ENCODE peak calls at places on chromosomes 12 and 14, in four cellular contexts. One of them, this sample, is unnamed.
A peak's percentile ranks its signal among the peaks of the same experiment; 100 is the strongest.

GRCh38 chr12:58901664-58902063 is 18.6 kb downstream of the LRIG3 start:
- DNase-seq in hepatocyte: no peak
- DNase-seq in cardiac fibroblast: no peak
- DNase-seq in stomach: no peak
- DNase-seq in this sample: no peak

GRCh38 chr14:95318399-95318834 is 1.3 kb downstream of the CLMN start:
- DNase-seq in cardiac fibroblast: no peak
- DNase-seq in stomach: no peak
- DNase-seq in hepatocyte: peak; percentile 26
- DNase-seq in this sample: no peak

GRCh38 chr12:44117368-44117767 is 281.5 kb downstream of the TMEM117 start:
- DNase-seq in hepatocyte: no peak
- DNase-seq in stomach: no peak
- DNase-seq in cardiac fibroblast: no peak
- DNase-seq in this sample: no peak

GRCh38 chr12:105451211-105451610 is 120.7 kb downstream of the C12orf75 start:
- DNase-seq in hepatocyte: no peak
- DNase-seq in cardiac fibroblast: no peak
- DNase-seq in stomach: no peak
- DNase-seq in this sample: no peak

GRCh38 chr14:76811561-76811960 is 1.1 kb downstream of the ANGEL1 start:
- DNase-seq in stomach: no peak
- DNase-seq in hepatocyte: no peak
- DNase-seq in cardiac fibroblast: no peak
- DNase-seq in this sample: no peak

GRCh38 chr12:11795192-11795909 is 145.9 kb downstream of the ETV6 start:
- DNase-seq in hepatocyte: no peak
- DNase-seq in cardiac fibroblast: no peak
- DNase-seq in stomach: no peak
- DNase-seq in this sample: no peak

GRCh38 chr12:121576851-121577391 is 3.9 kb downstream of the KDM2B start:
- DNase-seq in hepatocyte: no peak
- DNase-seq in cardiac fibroblast: peak; percentile 70
- DNase-seq in stomach: no peak
- DNase-seq in this sample: no peak

GRCh38 chr14:68417007-68417659 is 375.7 kb downstream of the ZFP36L1 start:
- DNase-seq in hepatocyte: no peak
- DNase-seq in stomach: peak; percentile 33
- DNase-seq in cardiac fibroblast: no peak
- DNase-seq in this sample: no peak

GRCh38 chr14:76701436-76701835 is 59.8 kb upstream of the VASH1 start:
- DNase-seq in stomach: no peak
- DNase-seq in cardiac fibroblast: no peak
- DNase-seq in hepatocyte: no peak
- DNase-seq in this sample: no peak

GRCh38 chr14:105249175-105250007 is 1.1 kb downstream of the BTBD6 start:
- DNase-seq in hepatocyte: no peak
- DNase-seq in cardiac fibroblast: peak; percentile 43
- DNase-seq in stomach: peak; percentile 35
- DNase-seq in this sample: no peak

GRCh38 chr12:106883421-106883820 is 72.3 kb upstream of the TMEM263 start:
- DNase-seq in hepatocyte: no peak
- DNase-seq in stomach: no peak
- DNase-seq in cardiac fibroblast: no peak
- DNase-seq in this sample: no peak

GRCh38 chr12:58502857-58503256 is 417.4 kb downstream of the LRIG3 start:
- DNase-seq in cardiac fibroblast: no peak
- DNase-seq in hepatocyte: peak; percentile 67
- DNase-seq in stomach: no peak
- DNase-seq in this sample: no peak

GRCh38 chr12:113292091-113292490 is 42.8 kb downstream of the SLC8B1 start:
- DNase-seq in stomach: no peak
- DNase-seq in hepatocyte: no peak
- DNase-seq in cardiac fibroblast: peak; percentile 74
- DNase-seq in this sample: no peak

GRCh38 chr12:6745751-6746525 is 7.0 kb downstream of the MLF2 start:
- DNase-seq in stomach: no peak
- DNase-seq in hepatocyte: no peak
- DNase-seq in cardiac fibroblast: no peak
- DNase-seq in this sample: no peak

GRCh38 chr12:6367969-6368892 is 7.1 kb downstream of the SCNN1A start:
- DNase-seq in hepatocyte: no peak
- DNase-seq in stomach: no peak
- DNase-seq in cardiac fibroblast: no peak
- DNase-seq in this sample: no peak

GRCh38 chr12:20194171-20194570 is 174.2 kb upstream of the PDE3A start:
- DNase-seq in cardiac fibroblast: peak; percentile 66
- DNase-seq in hepatocyte: peak; percentile 26
- DNase-seq in stomach: no peak
- DNase-seq in this sample: no peak

GRCh38 chr14:92412912-92413311 is 89.9 kb downstream of the SLC24A4 start:
- DNase-seq in cardiac fibroblast: no peak
- DNase-seq in hepatocyte: peak; percentile 42
- DNase-seq in stomach: no peak
- DNase-seq in this sample: peak; percentile 36

GRCh38 chr14:36580856-36581831 is 1.3 kb downstream of the NKX2-8 start:
- DNase-seq in stomach: no peak
- DNase-seq in cardiac fibroblast: peak; percentile 27
- DNase-seq in hepatocyte: peak; percentile 67
- DNase-seq in this sample: no peak

DNA sequence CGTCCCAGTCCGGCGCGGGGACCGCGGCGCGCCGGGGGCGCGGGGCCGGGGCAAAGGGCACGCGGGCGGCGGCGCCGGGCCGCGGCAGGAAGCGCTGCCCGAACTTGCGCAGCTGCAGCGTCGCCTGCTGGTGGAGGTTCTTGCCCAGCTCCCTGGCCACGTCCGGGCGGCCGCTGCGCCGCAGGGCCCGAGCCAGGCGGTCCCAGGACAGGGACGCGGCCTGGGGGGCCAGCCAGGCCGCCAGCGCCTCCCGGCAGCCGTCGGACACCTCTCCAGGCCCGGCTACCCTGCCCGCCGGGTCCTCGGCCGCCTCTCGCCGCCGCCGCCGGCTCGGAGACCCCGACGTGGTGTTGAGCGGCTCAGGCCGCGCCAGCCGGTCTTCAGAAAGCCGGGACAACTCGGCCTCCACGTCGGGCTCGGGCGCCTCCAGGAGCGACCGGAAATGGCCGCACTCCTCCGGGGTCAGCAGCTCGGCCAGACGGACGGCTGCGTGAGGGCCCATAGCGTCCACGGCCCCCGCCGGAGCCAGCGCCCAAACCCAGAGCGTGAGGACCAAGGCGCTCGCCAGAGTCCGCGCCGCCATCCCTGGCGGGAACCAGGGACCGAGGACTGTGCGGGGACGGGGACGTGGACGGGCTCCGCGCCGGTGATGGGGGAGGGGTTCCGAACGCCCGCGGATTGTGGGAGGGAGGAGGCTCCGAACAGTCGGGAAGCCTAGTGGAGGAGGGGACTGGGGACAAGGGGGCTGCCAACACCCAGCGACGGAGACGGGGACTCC is 34.0 kb downstream of the FIGNL2 start:
- DNase-seq in cardiac fibroblast: peak; percentile 79
- DNase-seq in stomach: peak; percentile 75
- DNase-seq in hepatocyte: peak; percentile 90
- DNase-seq in this sample: no peak
- TF ChIP-seq CTCF in cardiac fibroblast: peak; percentile 50
- TF ChIP-seq CTCF in stomach: peak; percentile 50
- TF ChIP-seq CTCF in hepatocyte: peak; percentile 56
- TF ChIP-seq CTCF in this sample: peak; percentile 86

DNA sequence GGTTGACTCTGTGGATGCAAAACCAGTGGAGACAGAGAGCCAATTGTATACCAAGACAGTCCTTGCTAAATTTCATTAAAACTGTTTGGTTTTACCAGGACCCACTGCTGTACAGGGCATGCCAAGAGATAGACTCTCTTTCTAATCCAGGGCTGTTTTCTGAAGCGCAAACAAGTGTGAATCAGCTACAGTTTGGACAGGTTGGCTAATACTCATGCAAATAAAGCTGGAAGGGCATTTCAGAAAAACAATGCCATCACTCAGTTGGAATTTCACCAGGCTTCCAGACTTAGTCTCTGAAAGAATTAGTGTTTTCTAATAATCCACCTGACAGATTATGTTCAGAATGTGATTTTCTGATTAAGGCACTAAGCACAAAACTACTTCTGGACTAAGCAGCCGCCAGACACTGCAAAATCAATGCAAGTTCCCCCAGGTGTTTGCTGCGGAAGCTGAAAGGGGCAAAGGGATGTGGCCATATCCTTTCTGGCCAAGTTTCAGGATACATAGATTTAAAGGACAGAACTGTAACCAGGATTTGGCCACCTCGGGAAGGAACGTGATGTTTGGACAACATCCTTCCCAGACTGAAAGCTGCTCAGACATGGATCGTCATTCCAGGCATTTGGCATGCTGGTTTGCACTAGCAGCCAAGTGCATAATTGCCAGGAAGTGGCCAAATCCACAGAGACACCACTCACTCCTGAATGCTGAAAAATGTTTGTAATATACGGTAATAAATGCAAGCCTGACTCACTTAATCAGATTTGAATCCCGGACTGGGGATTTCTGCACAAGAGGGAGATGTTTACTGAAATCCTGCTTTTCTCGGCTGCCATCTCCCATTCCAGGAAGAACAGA is 32.0 kb upstream of the CDKN3 start:
- DNase-seq in hepatocyte: no peak
- DNase-seq in stomach: no peak
- DNase-seq in cardiac fibroblast: peak; percentile 94
- DNase-seq in this sample: no peak
- H3K4me3 ChIP-seq in hepatocyte: no peak overlapping the region
- H3K4me3 ChIP-seq in stomach: no peak overlapping the region
- H3K4me3 ChIP-seq in cardiac fibroblast: no peak overlapping the region
- H3K4me3 ChIP-seq in this sample: no peak overlapping the region

GRCh38 chr12:107912421-107913004 is 138.0 kb downstream of the ASCL4 start:
- DNase-seq in cardiac fibroblast: peak; percentile 6
- DNase-seq in stomach: peak; percentile 40
- DNase-seq in hepatocyte: peak; percentile 34
- DNase-seq in this sample: peak; percentile 80
- TF ChIP-seq CTCF in cardiac fibroblast: peak; percentile 63
- TF ChIP-seq CTCF in stomach: peak; percentile 20
- TF ChIP-seq CTCF in hepatocyte: peak; percentile 51
- TF ChIP-seq CTCF in this sample: peak; percentile 78

DNA sequence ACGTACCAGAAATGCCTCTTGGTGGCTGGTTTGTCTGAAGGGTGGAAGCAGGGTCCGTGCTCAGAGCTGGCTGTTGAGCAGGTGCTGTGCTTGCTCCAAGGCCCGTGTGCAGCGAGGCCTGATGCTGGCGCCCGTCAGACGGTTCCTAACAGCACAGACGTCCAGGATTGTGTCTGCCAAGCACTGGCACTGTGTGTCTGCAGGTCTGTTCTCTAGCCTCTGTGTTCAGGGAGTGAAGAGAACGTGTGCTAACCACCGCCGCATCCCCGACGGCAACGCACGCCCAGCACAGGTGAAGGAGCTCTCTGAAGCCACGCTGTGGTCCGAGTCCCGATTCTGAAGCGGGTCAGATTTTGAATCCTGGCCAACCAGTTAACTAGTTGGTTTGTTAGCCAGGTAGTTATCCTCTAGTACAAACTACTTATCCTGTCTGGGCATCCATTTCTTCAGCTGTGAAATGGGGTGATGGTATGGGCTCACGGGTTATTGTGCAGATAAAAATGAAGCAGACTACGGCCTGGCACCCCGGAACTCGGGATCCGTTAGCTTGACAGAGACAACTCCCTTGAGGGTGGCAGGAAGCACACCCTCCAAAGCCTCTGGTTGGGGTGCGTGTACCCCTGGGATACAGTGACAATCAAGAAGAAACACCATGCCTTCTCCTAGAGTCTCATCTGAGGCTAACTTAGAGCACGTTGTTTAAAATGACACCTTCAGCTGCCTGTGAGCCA is 18.6 kb upstream of the TDRD9 start:
- DNase-seq in stomach: no peak
- DNase-seq in cardiac fibroblast: no peak
- DNase-seq in hepatocyte: no peak
- DNase-seq in this sample: no peak
- H3K4me3 ChIP-seq in stomach: peak overlapping the region; percentile 14
- H3K4me3 ChIP-seq in cardiac fibroblast: no peak overlapping the region
- H3K4me3 ChIP-seq in hepatocyte: no peak overlapping the region
- H3K4me3 ChIP-seq in this sample: no peak overlapping the region

DNA sequence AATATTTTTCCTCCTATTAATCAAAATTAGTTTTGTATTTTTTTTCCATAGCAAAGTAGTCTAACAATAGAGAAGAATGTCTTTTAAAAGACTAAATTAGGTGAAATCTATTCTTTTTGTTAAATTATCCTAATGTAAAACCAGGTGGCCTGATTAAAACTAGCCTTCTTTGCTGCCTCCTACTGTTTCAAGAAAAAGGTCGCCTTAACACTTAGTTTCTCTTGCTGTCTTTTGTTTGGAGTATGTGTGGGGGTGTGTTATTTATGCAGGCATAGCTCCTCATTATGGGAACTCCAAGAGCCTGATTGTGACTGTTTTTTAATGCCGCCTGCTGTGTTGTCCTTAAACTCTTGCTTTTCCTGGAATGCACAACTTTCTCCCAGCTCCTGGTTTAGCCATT is 855.3 kb downstream of the DIO2 start:
- DNase-seq in cardiac fibroblast: peak; percentile 3
- DNase-seq in hepatocyte: no peak
- DNase-seq in stomach: no peak
- DNase-seq in this sample: no peak
- TF ChIP-seq CTCF in cardiac fibroblast: no peak
- TF ChIP-seq CTCF in hepatocyte: peak; percentile 34
- TF ChIP-seq CTCF in stomach: no peak
- TF ChIP-seq CTCF in this sample: peak; percentile 36

DNA sequence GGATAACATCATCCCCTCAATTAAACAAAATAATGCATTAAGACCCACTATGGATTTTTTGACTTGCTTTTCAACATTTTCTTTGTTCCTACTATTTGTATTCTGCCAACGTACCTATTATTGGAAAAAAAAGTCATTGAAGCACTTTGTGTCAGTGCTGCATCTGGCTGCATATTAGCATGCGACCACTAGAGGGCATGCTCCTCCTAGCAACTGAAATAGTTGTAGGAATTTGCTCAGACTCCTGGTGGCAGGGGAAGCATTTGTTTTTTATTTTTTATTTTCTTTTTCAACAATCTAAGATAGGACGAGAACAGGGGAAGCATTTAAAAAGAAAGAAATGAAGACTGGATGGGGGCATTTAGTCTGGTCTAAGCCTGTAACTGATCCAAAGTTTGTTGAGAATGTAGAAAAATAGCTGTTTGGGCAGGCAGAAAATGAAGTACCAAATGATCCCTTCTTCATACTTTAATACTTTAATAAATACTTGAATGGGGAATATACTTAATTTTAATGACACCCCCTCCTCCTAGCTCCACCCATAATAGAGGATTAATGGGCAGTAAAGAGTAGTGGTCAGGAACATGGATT is 14.5 kb upstream of the CLEC4A start:
- DNase-seq in hepatocyte: peak; percentile 88
- DNase-seq in cardiac fibroblast: peak; percentile 88
- DNase-seq in stomach: peak; percentile 77
- DNase-seq in this sample: peak; percentile 30
- H3K4me3 ChIP-seq in hepatocyte: no peak overlapping the region
- H3K4me3 ChIP-seq in cardiac fibroblast: no peak overlapping the region
- H3K4me3 ChIP-seq in stomach: no peak overlapping the region
- H3K4me3 ChIP-seq in this sample: no peak overlapping the region

GRCh38 chr12:3658327-3659163 is 94.4 kb downstream of the CRACR2A start:
- DNase-seq in hepatocyte: peak; percentile 35
- DNase-seq in cardiac fibroblast: peak; percentile 54
- DNase-seq in stomach: peak; percentile 33
- DNase-seq in this sample: no peak
- TF ChIP-seq CTCF in hepatocyte: peak; percentile 43
- TF ChIP-seq CTCF in cardiac fibroblast: peak; percentile 55
- TF ChIP-seq CTCF in stomach: no peak
- TF ChIP-seq CTCF in this sample: peak; percentile 42

This sample was measured in LNCaP clone FGC.